ENCODE peak calls at places on chromosomes 16 and 17, in eight cellular contexts. O is transverse colon, E is nephron progenitor cell, R is tibial nerve, I is lower leg skin, B is epithelial cell of esophagus, W is HFFc6, D is mammary epithelial cell. G is an unnamed sample.

GRCh38 chr16:47729701-47730100 is 268.6 kb downstream of the PHKB start:
- DNase-seq in O (no peak), E (no peak), R (no peak), I (no peak), B (no peak), W (no peak), D (no peak), G (no peak)

GRCh38 chr17:43431741-43432523 is 33.1 kb downstream of the ARL4D start:
- DNase-seq in O (no peak), E (no peak), R (peak), I (no peak), B (no peak), W (no peak), D (no peak), G (no peak)

GRCh38 chr16:7303677-7304200 is 28.9 kb upstream of the RBFOX1 start:
- DNase-seq in O (no peak), E (peak), R (no peak), I (no peak), B (no peak), W (no peak), D (no peak), G (no peak)

GRCh38 chr17:82491196-82491530 is 28.4 kb upstream of the FOXK2 start:
- DNase-seq in O (no peak), E (no peak), R (no peak), I (no peak), B (no peak), W (no peak), D (no peak), G (no peak)

GRCh38 chr17:40067710-40068109 is 4.9 kb downstream of the THRA start:
- DNase-seq in O (no peak), E (no peak), R (no peak), I (no peak), B (no peak), W (no peak), D (no peak), G (no peak)

GRCh38 chr16:87705780-87706277 is 60.0 kb downstream of the KLHDC4 start:
- DNase-seq in O (no peak), E (no peak), R (no peak), I (no peak), B (no peak), W (no peak), D (no peak), G (no peak)

GRCh38 chr16:56547120-56547948 is 17.5 kb upstream of the MT4 start:
- DNase-seq in O (no peak), E (no peak), R (no peak), I (no peak), B (peak), W (peak), D (peak), G (peak)

GRCh38 chr16:88005148-88005547 is 53.9 kb downstream of the BANP start:
- DNase-seq in O (no peak), E (peak), R (no peak), I (peak), B (no peak), W (no peak), D (no peak), G (no peak)

GRCh38 chr17:35713069-35713728 is 18.2 kb upstream of the RASL10B start:
- DNase-seq in O (no peak), E (peak), R (peak), I (no peak), B (no peak), W (peak), D (no peak), G (peak)

GRCh38 chr17:3984719-3985444 is 20.6 kb upstream of the ATP2A3 start:
- DNase-seq in O (no peak), E (no peak), R (no peak), I (no peak), B (peak), W (no peak), D (peak), G (no peak)

GRCh38 chr17:1551741-1552140 is 10.9 kb downstream of the PITPNA start:
- DNase-seq in O (no peak), E (no peak), R (no peak), I (no peak), B (no peak), W (no peak), D (no peak), G (no peak)

GRCh38 chr17:55482591-55483389 is 28.5 kb downstream of the SMIM36 start:
- DNase-seq in O (no peak), E (no peak), R (no peak), I (no peak), B (no peak), W (no peak), D (no peak), G (no peak)

GRCh38 chr17:17928422-17929386 is 43.5 kb downstream of the TOM1L2 start:
- DNase-seq in O (no peak), E (no peak), R (no peak), I (peak), B (no peak), W (no peak), D (no peak), G (no peak)

GRCh38 chr17:61221181-61221580 is 178.5 kb upstream of the TBX2 start:
- DNase-seq in O (no peak), E (no peak), R (no peak), I (no peak), B (no peak), W (no peak), D (no peak), G (no peak)

GRCh38 chr17:31535581-31535981 is 144.1 kb downstream of the RAB11FIP4 start:
- DNase-seq in O (peak), E (no peak), R (no peak), I (no peak), B (no peak), W (no peak), D (no peak), G (no peak)

GRCh38 chr17:40813804-40814203 is 8.6 kb downstream of the KRT10 start:
- DNase-seq in O (no peak), E (no peak), R (no peak), I (no peak), B (peak), W (peak), D (peak), G (no peak)

GRCh38 chr16:70647461-70648359 is 1.4 kb downstream of the IL34 start:
- DNase-seq in O (no peak), E (no peak), R (no peak), I (no peak), B (no peak), W (no peak), D (no peak), G (no peak)

GRCh38 chr16:47904691-47905090 is 251.1 kb downstream of the ABCC12 start:
- DNase-seq in O (no peak), E (no peak), R (no peak), I (no peak), B (no peak), W (no peak), D (no peak), G (no peak)

GRCh38 chr17:3545151-3545550 is 12.5 kb downstream of the TRPV3 start:
- DNase-seq in O (no peak), E (no peak), R (no peak), I (no peak), B (no peak), W (no peak), D (no peak), G (no peak)

GRCh38 chr17:1783834-1784611 is 22.2 kb downstream of the SERPINF1 start:
- DNase-seq in O (peak), E (no peak), R (peak), I (peak), B (peak), W (peak), D (peak), G (peak)

GRCh38 chr16:20916927-20917326 is 16.4 kb downstream of the LYRM1 start:
- DNase-seq in O (no peak), E (no peak), R (no peak), I (no peak), B (no peak), W (no peak), D (no peak), G (no peak)

GRCh38 chr16:29821663-29822115 is 1.4 kb downstream of the MVP start:
- DNase-seq in O (peak), E (no peak), R (no peak), I (no peak), B (peak), W (peak), D (peak), G (peak)

GRCh38 chr17:74569392-74570003 is 2.2 kb upstream of the CD300H start:
- DNase-seq in O (peak), E (no peak), R (peak), I (no peak), B (peak), W (peak), D (peak), G (peak)

GRCh38 chr17:40557531-40558299 is 7.6 kb downstream of the CCR7 start:
- DNase-seq in O (no peak), E (no peak), R (no peak), I (peak), B (no peak), W (no peak), D (no peak), G (no peak)

GRCh38 chr17:63075969-63076368 is 109.9 kb downstream of the TANC2 start:
- DNase-seq in O (no peak), E (no peak), R (no peak), I (no peak), B (no peak), W (no peak), D (no peak), G (no peak)

GRCh38 chr16:55273356-55273755 is 50.6 kb upstream of the IRX6 start:
- DNase-seq in O (no peak), E (no peak), R (no peak), I (peak), B (no peak), W (no peak), D (no peak), G (no peak)

GRCh38 chr17:69978056-69978646 is 96.9 kb upstream of the KCNJ16 start:
- DNase-seq in O (no peak), E (no peak), R (no peak), I (no peak), B (peak), W (no peak), D (peak), G (no peak)

GRCh38 chr16:50368410-50369132 is at the start of gene BRD7:
- DNase-seq in O (peak), E (peak), R (peak), I (no peak), B (peak), W (no peak), D (peak), G (no peak)

DNA sequence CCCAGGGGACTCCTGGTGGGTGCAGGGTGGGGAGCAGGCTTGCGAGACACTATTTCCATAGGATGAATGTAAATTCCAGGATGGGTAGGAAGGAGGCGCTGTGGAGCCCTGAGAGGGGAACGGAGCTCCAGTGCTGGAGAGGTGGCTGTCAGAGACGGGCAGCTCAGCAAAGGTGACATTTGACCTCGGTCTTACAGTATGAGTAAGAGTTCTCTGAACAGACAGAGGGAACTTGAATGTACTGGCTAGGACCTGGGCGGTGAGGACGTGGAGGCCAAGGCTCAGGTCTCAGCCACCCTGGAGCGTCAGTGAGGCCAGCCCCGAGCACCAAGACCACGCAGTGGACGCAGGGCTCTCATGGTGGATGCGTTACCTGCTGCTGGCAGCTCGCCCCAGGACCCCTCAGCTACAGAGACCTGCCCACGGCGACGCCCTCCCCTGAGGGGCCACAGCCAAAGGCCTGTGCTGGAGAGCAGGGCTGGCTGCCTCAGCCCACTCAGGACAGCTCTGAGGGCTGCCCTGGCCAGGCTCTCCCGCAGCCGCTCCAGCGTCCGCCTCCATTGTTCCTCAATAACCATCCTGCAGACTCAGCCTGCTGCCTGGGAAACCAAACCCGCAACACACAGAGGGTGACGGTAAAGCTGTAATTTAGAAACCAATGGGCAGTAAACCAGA is 65.9 kb upstream of the TNRC6C start:
- DNase-seq in O (no peak), E (peak), R (no peak), I (no peak), B (no peak), W (no peak), D (no peak), G (no peak)
- TF ChIP-seq CTCF in O (no peak), E (peak), R (no peak), I (no peak), B (no peak), W (peak), D (peak), G (peak)

GRCh38 chr16:10511829-10512228 is 68.6 kb downstream of the EMP2 start:
- DNase-seq in O (no peak), E (no peak), R (no peak), I (no peak), B (peak), W (no peak), D (peak), G (no peak)

GRCh38 chr16:10510279-10510678 is 70.1 kb downstream of the EMP2 start:
- DNase-seq in O (no peak), E (no peak), R (no peak), I (no peak), B (no peak), W (no peak), D (no peak), G (no peak)

GRCh38 chr16:10504404-10504885 is 76.0 kb downstream of the EMP2 start:
- DNase-seq in O (no peak), E (no peak), R (no peak), I (no peak), B (no peak), W (no peak), D (no peak), G (no peak)

GRCh38 chr16:10514369-10515055 is 65.9 kb downstream of the EMP2 start:
- DNase-seq in O (peak), E (peak), R (peak), I (peak), B (peak), W (peak), D (peak), G (peak)

GRCh38 chr16:10509534-10510025 is 70.8 kb downstream of the EMP2 start:
- DNase-seq in O (peak), E (peak), R (peak), I (no peak), B (peak), W (peak), D (peak), G (peak)
- TF ChIP-seq CTCF in O (peak), E (peak), R (peak), I (peak), B (peak), W (peak), D (peak), G (peak)

GRCh38 chr17:8475820-8476219 is 40.1 kb downstream of the NDEL1 start:
- DNase-seq in O (no peak), E (no peak), R (no peak), I (peak), B (no peak), W (no peak), D (no peak), G (no peak)
- TF ChIP-seq CTCF in O (no peak), E (no peak), R (no peak), I (no peak), B (no peak), W (no peak), D (no peak), G (no peak)

DNA sequence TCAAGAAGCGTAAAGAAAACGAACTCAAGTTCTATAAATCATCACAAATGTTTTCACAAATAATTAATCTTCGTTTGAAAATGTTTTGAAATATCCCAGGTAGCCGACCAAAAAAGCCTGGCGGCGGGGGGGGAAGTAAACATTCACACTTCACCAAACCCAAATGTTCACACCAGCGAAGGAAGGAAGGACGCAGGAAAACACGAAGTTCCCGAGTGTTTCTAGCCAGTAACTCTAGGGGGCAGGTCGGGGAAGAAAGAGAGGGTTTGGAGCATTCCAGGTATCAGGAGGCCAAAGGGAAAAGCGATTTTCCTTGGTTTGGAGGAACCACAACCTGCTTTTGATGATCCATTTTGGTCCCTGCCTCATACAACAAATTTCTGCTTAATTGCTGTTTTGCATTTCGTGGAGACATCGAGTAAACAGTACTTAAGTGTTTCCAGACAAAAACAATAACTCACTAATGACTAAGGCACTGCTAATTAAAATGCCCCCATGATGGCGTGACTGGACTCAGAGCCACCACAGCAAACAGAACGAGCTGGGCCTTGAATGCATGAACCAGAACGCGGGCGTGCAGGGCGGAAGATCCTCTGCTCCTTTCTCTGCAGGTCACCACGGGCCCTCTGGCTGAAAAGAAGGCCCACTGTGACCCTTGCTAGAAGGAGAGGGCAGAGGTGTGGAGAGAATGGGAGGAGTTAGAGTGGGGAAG is 16.6 kb downstream of the ZFHX3 start:
- DNase-seq in O (no peak), E (no peak), R (no peak), I (no peak), B (no peak), W (peak), D (no peak), G (no peak)
- TF ChIP-seq CTCF in O (no peak), E (no peak), R (no peak), I (no peak), B (no peak), W (peak), D (no peak), G (peak)

GRCh38 chr17:81208651-81209050 is 14.1 kb downstream of the CEP131 start:
- DNase-seq in O (no peak), E (no peak), R (no peak), I (no peak), B (no peak), W (no peak), D (no peak), G (no peak)
- TF ChIP-seq CTCF in O (no peak), E (no peak), R (no peak), I (no peak), B (no peak), W (no peak), D (no peak), G (no peak)

DNA sequence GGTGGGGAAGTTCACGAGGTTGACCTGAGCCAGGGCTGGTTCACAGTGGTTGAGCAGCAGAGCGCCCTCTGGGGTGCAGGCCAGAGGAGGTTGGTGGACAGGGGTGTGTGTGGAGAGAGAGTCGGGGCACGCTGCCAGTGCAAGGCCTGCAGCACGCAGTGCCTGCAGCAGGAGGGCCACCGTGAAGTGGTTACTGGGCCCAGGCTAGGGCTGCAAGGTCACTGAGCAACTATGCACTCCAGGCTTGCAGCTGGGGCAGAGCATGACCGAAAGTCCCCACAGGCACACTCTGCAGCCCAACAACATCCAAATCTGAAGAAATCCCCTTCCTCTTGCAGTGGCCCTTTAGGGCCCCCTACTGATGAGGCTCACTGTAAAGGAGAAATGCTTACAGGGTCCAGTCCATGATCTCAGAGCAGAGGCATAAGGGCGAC is 89.1 kb upstream of the NOL11 start:
- DNase-seq in O (no peak), E (no peak), R (no peak), I (no peak), B (no peak), W (no peak), D (no peak), G (no peak)
- TF ChIP-seq CTCF in O (no peak), E (no peak), R (no peak), I (no peak), B (no peak), W (peak), D (no peak), G (peak)

DNA sequence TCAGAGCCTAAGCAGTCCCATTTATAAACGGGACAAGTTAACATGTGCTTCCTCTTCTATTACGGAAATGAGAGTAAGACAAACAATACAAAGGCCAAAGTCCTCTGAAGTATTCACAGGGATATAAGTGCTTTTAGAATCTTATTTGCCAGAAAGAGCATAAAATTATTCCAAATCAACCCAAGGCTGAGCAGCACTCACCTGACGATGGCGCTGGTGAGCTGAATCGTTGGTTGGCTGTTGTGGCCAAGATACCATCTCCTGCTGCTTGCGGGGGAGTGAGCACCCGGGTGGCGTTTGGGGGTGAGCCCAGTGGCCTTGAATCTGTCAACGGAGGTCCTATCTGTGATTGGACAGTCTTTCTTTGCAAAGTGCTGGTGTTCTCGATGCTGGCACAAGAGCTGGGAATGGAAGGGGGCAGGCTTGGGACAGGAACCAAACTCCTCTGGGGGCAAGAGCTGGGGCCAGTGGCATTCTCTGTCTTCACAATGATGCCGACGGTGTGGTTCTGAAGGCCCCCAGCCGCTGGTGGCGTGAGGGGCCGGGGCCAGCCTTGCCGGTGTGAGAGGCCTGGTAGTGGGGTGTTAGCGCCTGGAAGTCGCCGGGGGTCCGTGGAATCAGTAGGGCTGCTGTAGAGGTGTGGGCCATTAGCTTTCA is 9.5 kb upstream of the DHRS13 start:
- DNase-seq in O (peak), E (no peak), R (no peak), I (no peak), B (no peak), W (no peak), D (no peak), G (no peak)
- TF ChIP-seq CTCF in O (peak), E (no peak), R (no peak), I (no peak), B (no peak), W (peak), D (no peak), G (peak)